ENCODE peak calls at places on chromosomes 3 and 15, in six cellular contexts. R, K, V, F, E and Q are unnamed samples.

GRCh38 chr3:8280161-8280560 is 221.5 kb upstream of the LMCD1 start:
- DNase-seq in R (no peak), K (no peak), V (peak), F (no peak), E (no peak), Q (no peak)

GRCh38 chr15:48644827-48645557 is 517 bp downstream of the FBN1 start:
- DNase-seq in R (peak), K (no peak), V (peak), F (peak), E (no peak), Q (peak)

GRCh38 chr3:51977449-51978142 is 2.7 kb downstream of the ABHD14A start:
- DNase-seq in R (no peak), K (no peak), V (no peak), F (no peak), E (peak), Q (no peak)

GRCh38 chr3:128698211-128699011 is 27.6 kb upstream of the RAB7A start:
- DNase-seq in R (peak), K (peak), V (peak), F (peak), E (no peak), Q (no peak)

GRCh38 chr15:43086551-43086950 is 19.3 kb downstream of the UBR1 start:
- DNase-seq in R (no peak), K (no peak), V (no peak), F (no peak), E (no peak), Q (no peak)

GRCh38 chr3:133238015-133238414 is 161.8 kb upstream of the BFSP2 start:
- DNase-seq in R (no peak), K (no peak), V (no peak), F (no peak), E (no peak), Q (no peak)

GRCh38 chr15:41506796-41507341 is 6.8 kb downstream of the LTK start:
- DNase-seq in R (no peak), K (no peak), V (no peak), F (no peak), E (peak), Q (peak)

GRCh38 chr15:73899197-73900128 is 26.1 kb downstream of the TBC1D21 start:
- DNase-seq in R (no peak), K (no peak), V (peak), F (no peak), E (no peak), Q (no peak)

GRCh38 chr3:67415504-67415903 is 238.9 kb downstream of the SUCLG2 start:
- DNase-seq in R (no peak), K (no peak), V (no peak), F (no peak), E (no peak), Q (no peak)

GRCh38 chr3:148718982-148719862 is 21.5 kb downstream of the AGTR1 start:
- DNase-seq in R (no peak), K (no peak), V (peak), F (no peak), E (no peak), Q (peak)

GRCh38 chr3:8579101-8579500 is 65.5 kb downstream of the SSUH2 start:
- DNase-seq in R (no peak), K (no peak), V (no peak), F (no peak), E (no peak), Q (peak)

GRCh38 chr15:53208759-53209158 is 418.6 kb upstream of the ONECUT1 start:
- DNase-seq in R (no peak), K (no peak), V (no peak), F (no peak), E (no peak), Q (no peak)

GRCh38 chr15:100786901-100787566 is 92.6 kb upstream of the ALDH1A3 start:
- DNase-seq in R (no peak), K (no peak), V (no peak), F (no peak), E (no peak), Q (no peak)

GRCh38 chr3:100044369-100044768 is 69.9 kb downstream of the FILIP1L start:
- DNase-seq in R (no peak), K (no peak), V (no peak), F (no peak), E (peak), Q (no peak)

GRCh38 chr3:183907911-183908331 is 23.2 kb upstream of the PARL start:
- DNase-seq in R (no peak), K (no peak), V (no peak), F (no peak), E (no peak), Q (no peak)

GRCh38 chr15:29132110-29132420 is 137.6 kb downstream of the NSMCE3 start:
- DNase-seq in R (no peak), K (no peak), V (no peak), F (no peak), E (no peak), Q (no peak)

GRCh38 chr15:51030649-51031316 is 63.9 kb downstream of the TNFAIP8L3 start:
- DNase-seq in R (no peak), K (peak), V (no peak), F (no peak), E (no peak), Q (peak)

GRCh38 chr15:91887321-91887720 is 33.8 kb downstream of the SLCO3A1 start:
- DNase-seq in R (no peak), K (no peak), V (no peak), F (no peak), E (no peak), Q (no peak)

GRCh38 chr15:81781316-81781868 is 264.4 kb downstream of the MEX3B start:
- DNase-seq in R (no peak), K (no peak), V (no peak), F (no peak), E (no peak), Q (no peak)

GRCh38 chr15:63436872-63437375 is 55.3 kb upstream of the CA12 start:
- DNase-seq in R (peak), K (peak), V (peak), F (no peak), E (no peak), Q (peak)

GRCh38 chr3:134651347-134652041 is 672 bp upstream of the KY start:
- DNase-seq in R (no peak), K (peak), V (peak), F (no peak), E (no peak), Q (no peak)

GRCh38 chr15:71219646-71220045 is 104.4 kb downstream of the THSD4 start:
- DNase-seq in R (no peak), K (no peak), V (peak), F (no peak), E (no peak), Q (peak)

GRCh38 chr3:190709351-190709773 is 153.1 kb downstream of the GMNC start:
- DNase-seq in R (no peak), K (no peak), V (no peak), F (no peak), E (no peak), Q (no peak)

GRCh38 chr3:179100652-179101051 is 29.0 kb upstream of the ZMAT3 start:
- DNase-seq in R (no peak), K (no peak), V (no peak), F (peak), E (no peak), Q (peak)

GRCh38 chr3:179189764-179190163 is 41.6 kb downstream of the PIK3CA start:
- DNase-seq in R (no peak), K (peak), V (no peak), F (no peak), E (no peak), Q (no peak)

GRCh38 chr3:129809297-129809696 is 84.2 kb downstream of the TMCC1 start:
- DNase-seq in R (no peak), K (no peak), V (no peak), F (no peak), E (no peak), Q (no peak)

GRCh38 chr15:38652998-38653397 is 88.4 kb upstream of the RASGRP1 start:
- DNase-seq in R (no peak), K (no peak), V (no peak), F (no peak), E (peak), Q (no peak)

GRCh38 chr15:50315814-50316630 is 39.0 kb downstream of the GABPB1 start:
- DNase-seq in R (no peak), K (no peak), V (peak), F (peak), E (peak), Q (peak)

GRCh38 chr3:119497824-119498187 is 541 bp upstream of the TIMMDC1 start:
- DNase-seq in R (peak), K (peak), V (peak), F (peak), E (no peak), Q (peak)

GRCh38 chr15:57527382-57528091 is 64.2 kb upstream of the MYZAP start:
- DNase-seq in R (peak), K (peak), V (peak), F (peak), E (peak), Q (peak)

GRCh38 chr15:48396020-48396419 is 64.8 kb downstream of the DUT start:
- DNase-seq in R (no peak), K (no peak), V (no peak), F (no peak), E (no peak), Q (no peak)

GRCh38 chr15:56732135-56732880 is 1.0 kb downstream of the ZNF280D start:
- DNase-seq in R (no peak), K (peak), V (no peak), F (peak), E (peak), Q (peak)

GRCh38 chr3:53503185-53503584 is 8.8 kb downstream of the CACNA1D start:
- DNase-seq in R (no peak), K (no peak), V (no peak), F (no peak), E (no peak), Q (no peak)

GRCh38 chr3:175146258-175146657 is 287.1 kb downstream of the NAALADL2 start:
- DNase-seq in R (no peak), K (no peak), V (no peak), F (no peak), E (no peak), Q (peak)

GRCh38 chr15:80667895-80668430 is 27.1 kb upstream of the ABHD17C start:
- DNase-seq in R (no peak), K (no peak), V (no peak), F (no peak), E (no peak), Q (no peak)

DNA sequence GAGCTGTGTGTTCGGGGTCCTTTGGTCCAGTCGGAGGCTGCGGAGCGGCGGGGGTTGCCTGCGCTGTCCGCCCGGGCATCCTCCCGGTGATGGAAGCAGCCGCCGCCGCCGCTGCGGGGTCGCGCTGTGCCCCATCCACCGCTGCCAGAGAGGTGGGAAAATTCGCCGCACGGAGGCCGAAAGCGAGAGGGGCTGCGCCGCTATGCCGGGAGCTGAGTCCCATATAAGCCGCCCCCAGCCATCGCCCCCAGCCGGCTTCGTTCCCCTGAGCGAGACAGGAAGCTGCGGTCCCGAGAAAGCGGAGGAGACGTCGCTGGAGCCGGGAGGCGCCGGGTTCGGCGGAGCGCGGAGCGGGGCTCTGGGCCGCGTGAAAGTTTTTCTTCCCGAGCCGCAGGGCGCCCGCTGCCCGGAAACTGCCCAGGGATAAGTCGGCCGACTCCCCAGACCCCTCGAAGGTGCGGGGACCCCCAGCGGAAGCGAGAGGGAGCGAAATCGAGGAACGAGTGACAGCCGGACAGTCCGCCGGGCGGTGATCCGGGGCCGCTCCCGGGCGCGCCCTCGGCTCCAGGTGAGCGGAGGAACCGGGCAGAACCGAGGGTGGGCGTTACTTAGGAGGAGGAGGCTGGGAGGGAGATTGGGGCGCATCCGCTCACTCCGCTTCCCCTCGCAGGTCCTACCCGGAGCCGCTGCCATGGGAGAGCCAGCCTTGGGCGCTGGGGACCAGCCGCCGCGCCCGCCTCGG is 574 bp downstream of the CHST2 start:
- DNase-seq in R (peak), K (no peak), V (peak), F (peak), E (peak), Q (peak)
- TF ChIP-seq CTCF in R (no peak), K (no peak), V (peak), F (no peak), E (peak), Q (no peak)

GRCh38 chr3:140360332-140360731 is 317.5 kb upstream of the TRIM42 start:
- DNase-seq in R (no peak), K (no peak), V (peak), F (no peak), E (no peak), Q (no peak)
- TF ChIP-seq CTCF in R (no peak), K (no peak), V (peak), F (no peak), E (peak), Q (no peak)

DNA sequence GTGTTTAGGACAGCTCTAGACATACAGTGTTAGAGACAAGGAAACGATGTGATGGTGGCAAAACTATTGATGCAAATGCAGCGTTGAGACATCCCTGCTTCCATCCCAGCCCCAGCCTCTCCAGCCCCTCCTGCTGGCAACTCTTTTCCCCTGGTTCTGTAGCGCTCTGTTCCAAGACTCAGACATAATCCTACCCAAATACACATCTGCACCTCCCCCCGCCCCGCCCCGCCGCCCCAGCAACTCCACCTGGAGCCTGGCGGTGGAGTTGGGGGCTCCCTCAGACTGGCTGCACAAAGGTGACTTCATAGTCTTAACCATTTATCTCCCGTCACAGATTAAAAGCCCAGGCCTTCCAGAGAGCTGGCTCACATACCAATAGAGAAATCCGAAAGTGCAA is 7.2 kb upstream of the SEC22A start:
- DNase-seq in R (peak), K (peak), V (peak), F (no peak), E (no peak), Q (no peak)
- TF ChIP-seq CTCF in R (peak), K (peak), V (peak), F (no peak), E (no peak), Q (peak)

GRCh38 chr15:98174286-98174685 is 213.8 kb downstream of the ARRDC4 start:
- DNase-seq in R (no peak), K (peak), V (no peak), F (peak), E (no peak), Q (peak)
- TF ChIP-seq CTCF in R (no peak), K (no peak), V (no peak), F (no peak), E (no peak), Q (no peak)

DNA sequence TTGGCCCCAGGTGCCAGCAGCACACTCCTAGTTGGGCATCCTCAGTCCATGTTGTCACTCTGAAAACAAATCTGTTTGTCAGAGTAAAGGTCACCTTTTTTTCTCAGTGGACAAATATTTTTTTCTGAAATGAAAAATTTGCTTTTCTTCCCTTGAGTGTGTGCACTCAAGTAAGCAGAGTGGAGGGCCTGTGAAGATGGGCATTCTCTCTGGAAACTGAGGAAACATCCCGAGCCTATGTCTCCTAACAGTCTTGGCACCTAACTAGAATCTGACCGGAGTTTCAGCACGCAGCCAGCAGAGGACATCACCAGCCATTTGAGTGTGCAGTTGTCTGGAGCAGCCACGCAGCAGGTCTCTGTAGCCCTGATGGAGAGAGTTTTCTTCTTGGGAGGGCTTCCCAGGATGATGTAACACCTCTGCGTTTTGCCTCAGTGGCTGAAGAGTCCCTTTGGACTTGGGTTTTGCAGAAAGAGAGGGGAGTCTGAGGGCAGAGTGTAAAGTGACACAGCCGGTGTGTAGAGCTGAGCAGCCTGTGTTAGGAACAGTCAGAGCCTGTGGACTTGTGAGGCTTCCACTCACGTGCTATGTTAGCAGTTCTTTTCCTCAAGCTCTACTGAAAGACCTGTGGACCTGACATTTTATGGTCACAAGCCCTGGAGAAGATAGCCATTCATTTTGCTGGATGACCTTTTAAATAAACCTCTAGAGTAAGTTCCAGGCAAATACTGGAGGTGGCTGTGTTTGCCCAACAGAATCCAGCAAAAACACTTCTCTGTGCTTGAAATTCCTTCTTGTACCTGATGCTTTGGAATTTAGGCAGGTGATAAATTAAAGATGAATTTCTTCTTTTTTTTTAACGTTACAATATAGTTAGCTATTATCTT is 51.6 kb downstream of the ABHD2 start:
- DNase-seq in R (no peak), K (no peak), V (peak), F (no peak), E (no peak), Q (no peak)
- TF ChIP-seq CTCF in R (peak), K (no peak), V (peak), F (no peak), E (no peak), Q (no peak)

DNA sequence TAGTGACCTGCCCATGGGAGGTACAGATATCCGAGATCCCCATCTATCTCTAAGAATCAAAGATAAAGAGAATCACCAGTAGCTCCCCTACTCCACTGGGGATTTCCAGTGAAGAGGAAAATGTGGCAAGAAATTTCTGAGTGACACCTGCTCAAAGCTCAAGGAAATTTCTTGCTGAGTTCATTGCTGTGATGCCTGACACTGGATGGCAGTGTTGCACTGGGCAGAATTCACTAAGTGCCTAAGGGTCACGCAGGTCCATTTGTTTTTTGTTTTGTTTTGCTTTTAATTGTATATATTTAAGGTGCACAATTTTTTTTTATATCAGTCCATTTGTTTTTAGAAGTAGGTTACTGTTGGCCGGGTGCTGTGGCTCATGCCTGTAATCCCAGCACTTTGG is 109.5 kb upstream of the KCNAB1 start:
- DNase-seq in R (no peak), K (no peak), V (peak), F (peak), E (no peak), Q (peak)
- TF ChIP-seq CTCF in R (peak), K (no peak), V (peak), F (peak), E (peak), Q (peak)

GRCh38 chr3:161854232-161854771 is 357.7 kb downstream of the OTOL1 start:
- DNase-seq in R (peak), K (peak), V (peak), F (peak), E (peak), Q (peak)
- TF ChIP-seq CTCF in R (peak), K (no peak), V (peak), F (no peak), E (peak), Q (no peak)

DNA sequence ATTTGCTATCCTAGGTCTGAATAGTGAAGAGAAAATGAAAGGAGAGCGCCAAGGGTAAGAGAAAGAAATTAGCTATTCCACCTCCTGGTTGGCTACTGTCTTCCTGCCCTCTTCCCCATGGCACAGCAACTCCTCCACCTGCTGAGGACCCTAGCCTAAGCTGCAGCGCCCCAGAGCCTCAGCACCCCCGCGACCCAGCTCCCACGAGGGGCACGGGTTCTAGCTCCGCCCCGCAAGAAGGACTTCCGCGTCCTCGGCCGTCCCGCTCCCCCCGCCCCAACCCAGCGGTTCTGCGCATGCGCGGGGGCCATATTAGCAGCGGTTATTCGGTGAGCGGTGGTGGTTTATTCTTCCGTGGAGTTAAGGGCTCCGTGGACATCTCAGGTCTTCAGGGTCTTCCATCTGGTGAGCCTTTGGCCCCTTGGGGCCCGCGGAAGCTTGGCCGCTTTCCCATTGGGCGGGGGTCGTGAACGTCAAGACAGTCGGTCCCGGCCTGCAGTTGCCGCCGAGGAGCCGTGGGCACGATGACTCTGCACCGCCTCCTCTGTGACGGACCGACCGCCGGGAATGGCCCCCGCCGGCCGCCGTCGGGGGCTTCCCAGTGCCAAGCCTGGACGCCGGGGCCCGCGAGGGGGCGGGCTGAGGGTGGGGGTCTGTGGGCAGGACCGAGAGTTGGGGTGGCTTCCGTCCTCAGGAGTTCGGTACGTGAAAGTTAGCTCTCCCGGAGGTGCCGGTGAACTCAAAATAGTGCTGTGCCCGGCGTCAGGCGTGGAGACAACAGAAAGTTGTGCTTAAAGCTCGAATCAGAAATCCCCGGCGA is at the start of gene PSMA4:
- DNase-seq in R (peak), K (peak), V (peak), F (peak), E (peak), Q (peak)
- TF ChIP-seq CTCF in R (peak), K (no peak), V (peak), F (no peak), E (no peak), Q (no peak)

GRCh38 chr3:25831578-25831977 is 41.7 kb downstream of the OXSM start:
- DNase-seq in R (no peak), K (no peak), V (peak), F (no peak), E (peak), Q (peak)
- TF ChIP-seq CTCF in R (no peak), K (no peak), V (peak), F (no peak), E (peak), Q (no peak)

GRCh38 chr15:35697549-35698299 is 151.8 kb upstream of the DPH6 start:
- DNase-seq in R (no peak), K (no peak), V (peak), F (peak), E (no peak), Q (peak)
- TF ChIP-seq CTCF in R (no peak), K (no peak), V (peak), F (no peak), E (no peak), Q (no peak)